ENCODE peak calls at places on chromosomes 7 and 10, in four cellular contexts. Y, V, O and T are unnamed samples.

GRCh38 chr7:35716038-35716803 is 21.3 kb upstream of the HERPUD2 start:
- DNase-seq in Y (no peak), V (no peak), O (peak), T (peak)

GRCh38 chr7:123867220-123867619 is 22.3 kb downstream of the HYAL4 start:
- DNase-seq in V (no peak), O (peak), Y (no peak), T (no peak)

GRCh38 chr10:26214004-26214403 is 2.6 kb upstream of the GAD2 start:
- DNase-seq in V (no peak), Y (no peak), O (no peak), T (no peak)

GRCh38 chr10:69010151-69010640 is 21.6 kb downstream of the KIFBP start:
- DNase-seq in V (no peak), Y (no peak), O (peak), T (no peak)

GRCh38 chr10:48806282-48806681 is 121.6 kb downstream of the WDFY4 start:
- DNase-seq in Y (no peak), V (no peak), O (no peak), T (no peak)

GRCh38 chr7:50954716-50955115 is 172.0 kb upstream of the GRB10 start:
- DNase-seq in O (no peak), Y (no peak), V (no peak), T (no peak)

GRCh38 chr10:24255907-24256306 is 47.0 kb downstream of the KIAA1217 start:
- DNase-seq in O (no peak), Y (no peak), V (peak), T (peak)

GRCh38 chr7:17233643-17234397 is 64.6 kb upstream of the AHR start:
- DNase-seq in O (no peak), V (no peak), Y (peak), T (no peak)

GRCh38 chr7:157612664-157613561 is 276.1 kb downstream of the DNAJB6 start:
- DNase-seq in V (peak), Y (no peak), O (no peak), T (no peak)

GRCh38 chr7:130393095-130393494 is 12.8 kb downstream of the CPA1 start:
- DNase-seq in Y (no peak), V (no peak), O (peak), T (no peak)

GRCh38 chr7:130394421-130395188 is 14.3 kb downstream of the CPA1 start:
- DNase-seq in Y (no peak), V (no peak), O (no peak), T (no peak)

GRCh38 chr7:130397056-130397455 is 16.8 kb downstream of the CPA1 start:
- DNase-seq in V (no peak), Y (no peak), O (no peak), T (no peak)

GRCh38 chr7:130392456-130392860 is 12.2 kb downstream of the CPA1 start:
- DNase-seq in O (peak), Y (no peak), V (no peak), T (no peak)

GRCh38 chr7:130393799-130394411 is 13.6 kb downstream of the CPA1 start:
- DNase-seq in Y (no peak), V (no peak), O (no peak), T (peak)
- H3K27ac ChIP-seq in Y (no peak), V (no peak), O (no peak), T (no peak)

DNA sequence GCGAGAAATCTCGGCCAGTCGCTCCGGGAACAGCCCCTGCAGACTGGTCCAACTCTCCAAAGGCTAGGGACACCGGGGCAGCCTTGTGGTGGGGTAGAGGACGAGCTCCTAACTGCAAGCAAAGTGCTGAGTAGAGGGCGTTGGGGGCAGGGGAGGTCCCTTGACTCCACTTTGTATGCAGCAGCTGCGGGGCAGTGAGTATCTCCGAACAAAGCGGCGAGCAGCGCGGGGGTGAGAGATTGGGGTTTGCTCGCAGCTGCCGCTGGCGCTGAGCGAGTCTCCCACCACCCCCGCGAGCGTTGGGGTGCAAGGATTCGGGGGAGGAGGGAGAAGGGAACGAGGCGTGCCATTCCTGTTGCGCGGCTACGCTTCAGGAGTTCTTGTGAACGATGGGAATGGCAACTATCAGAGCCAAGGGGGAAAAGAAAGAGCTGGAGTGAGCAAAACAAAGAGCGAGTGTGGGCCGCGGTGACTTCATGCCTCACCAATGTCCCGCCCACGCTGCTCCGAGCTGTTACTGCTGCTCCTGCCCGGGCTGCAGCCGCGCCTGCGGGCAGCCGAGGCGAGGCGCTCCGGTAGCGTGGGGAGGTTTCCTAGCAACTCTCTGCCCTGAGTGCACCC is 414 bp upstream of the ITGB8 start:
- DNase-seq in Y (no peak), V (peak), O (peak), T (peak)
- H3K27ac ChIP-seq in Y (peak), V (peak), O (peak), T (peak)

DNA sequence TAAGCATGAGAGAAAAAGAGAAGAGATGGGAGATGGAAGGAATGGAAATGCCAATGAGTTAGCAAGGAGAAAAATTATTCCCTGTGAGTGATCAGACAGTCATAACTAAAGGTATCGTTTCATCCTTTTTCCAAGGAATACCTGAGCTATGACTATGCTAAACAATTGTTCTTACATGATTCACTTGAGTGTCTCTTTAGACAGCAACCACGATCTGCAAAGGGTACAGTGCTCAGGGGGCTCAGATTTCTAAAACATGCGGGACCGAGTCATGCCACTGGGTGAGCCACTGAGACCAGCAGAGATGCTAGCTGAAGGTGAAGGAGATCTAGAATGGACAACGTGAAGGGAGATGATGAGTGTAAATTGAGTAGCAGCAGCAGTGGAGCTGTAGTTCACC is 78.0 kb upstream of the CTTNBP2 start:
- DNase-seq in V (no peak), Y (no peak), O (no peak), T (no peak)
- H3K27ac ChIP-seq in V (no peak), Y (no peak), O (no peak), T (no peak)

GRCh38 chr7:195830-196128 is 3.4 kb downstream of the FAM20C start:
- DNase-seq in O (no peak), V (peak), Y (no peak), T (no peak)

GRCh38 chr7:196778-197321 is 4.5 kb downstream of the FAM20C start:
- DNase-seq in Y (no peak), V (peak), O (no peak), T (no peak)

GRCh38 chr7:194996-195829 is 2.8 kb downstream of the FAM20C start:
- DNase-seq in V (peak), O (peak), Y (no peak), T (no peak)

GRCh38 chr7:197413-198335 is 5.3 kb downstream of the FAM20C start:
- DNase-seq in Y (no peak), V (peak), O (no peak), T (no peak)

DNA sequence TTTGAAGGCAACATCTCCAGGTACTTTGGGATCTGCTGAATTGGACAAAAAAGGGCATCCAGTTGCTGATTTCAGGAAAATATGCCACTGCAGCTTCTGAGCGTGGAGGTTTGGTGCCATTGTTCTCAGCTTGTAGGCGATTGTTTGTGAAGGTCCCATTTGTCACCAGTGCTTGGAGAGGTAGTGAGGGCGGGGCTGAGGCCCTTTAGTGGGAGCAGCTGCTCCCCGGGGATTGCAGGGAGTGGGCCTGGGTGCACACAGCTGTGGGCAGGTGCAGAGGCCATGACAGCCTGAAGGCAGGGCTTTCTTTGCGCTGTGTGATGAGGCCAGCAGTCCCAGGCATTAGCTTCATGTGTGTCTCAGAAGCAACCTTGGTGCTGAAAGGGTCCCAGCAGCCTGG is 3.9 kb downstream of the FAM20C start:
- DNase-seq in Y (no peak), V (peak), O (no peak), T (no peak)
- H3K27ac ChIP-seq in Y (no peak), V (no peak), O (no peak), T (no peak)

GRCh38 chr7:139682136-139683013 is 95.4 kb downstream of the HIPK2 start:
- DNase-seq in O (peak), Y (peak), V (no peak), T (no peak)
- H3K27ac ChIP-seq in O (peak), Y (peak), V (peak), T (no peak)

GRCh38 chr10:43817368-43817767 is 168.7 kb upstream of the ZNF32 start:
- DNase-seq in V (no peak), Y (no peak), O (peak), T (no peak)
- H3K27ac ChIP-seq in V (peak), Y (no peak), O (peak), T (no peak)

DNA sequence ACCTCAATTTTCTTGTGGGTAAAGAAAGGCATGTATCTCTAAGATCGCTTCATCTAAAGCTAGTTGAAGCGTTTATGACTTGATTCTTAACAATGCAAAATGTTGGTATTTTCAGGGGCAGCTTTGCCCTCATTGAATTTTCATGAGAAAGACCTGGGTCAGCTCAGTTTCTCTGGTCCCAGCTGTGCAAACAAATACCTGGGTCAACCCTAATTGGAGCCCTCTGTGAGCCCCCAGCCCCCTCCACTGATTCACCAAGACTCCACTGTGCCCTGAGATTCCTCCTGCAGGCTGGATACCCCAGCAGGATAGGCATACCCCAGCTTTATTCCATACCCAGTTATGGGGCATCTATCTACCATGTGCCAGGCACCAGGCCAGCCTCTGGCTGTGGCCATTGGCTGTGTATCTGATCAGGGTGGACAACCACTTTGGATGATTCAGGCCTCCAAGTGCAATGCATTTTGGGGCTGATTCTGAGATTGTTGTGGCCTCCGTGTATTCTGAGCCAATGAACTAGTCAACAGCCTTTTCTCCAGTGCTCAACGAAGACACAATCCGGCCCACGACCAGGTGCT is 201.9 kb downstream of the MYOF start:
- DNase-seq in V (no peak), O (no peak), Y (no peak), T (no peak)
- H3K27ac ChIP-seq in V (no peak), O (no peak), Y (no peak), T (no peak)

DNA sequence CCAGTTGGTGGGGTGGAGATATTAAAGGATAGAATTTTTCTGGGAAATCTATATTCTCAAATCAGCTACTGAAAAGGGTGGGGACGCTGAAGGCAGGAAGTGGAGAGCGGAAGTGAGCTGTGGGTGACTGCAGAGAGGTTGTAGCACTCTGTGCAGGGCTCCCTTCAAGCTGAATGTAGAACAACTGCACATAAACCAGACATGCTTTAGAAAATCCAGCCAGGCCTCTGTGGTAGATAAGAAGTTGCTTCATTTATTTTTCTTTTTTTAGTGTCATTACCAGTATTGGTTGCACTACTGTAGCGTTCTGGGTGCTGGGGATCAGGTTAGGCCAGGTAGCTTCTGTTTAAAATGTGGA is 127.8 kb downstream of the CELF2 start:
- DNase-seq in Y (no peak), O (no peak), V (no peak), T (no peak)
- H3K27ac ChIP-seq in Y (no peak), O (no peak), V (peak), T (no peak)

GRCh38 chr7:26153246-26153822 is 1.3 kb downstream of the NFE2L3 start:
- DNase-seq in Y (no peak), V (no peak), O (no peak), T (no peak)
- H3K27ac ChIP-seq in Y (peak), V (no peak), O (no peak), T (no peak)